ENCODE peak calls at places on chromosomes 7 and 10, in nine cellular contexts. F is C1 segment of cervical spinal cord; L is amniotic stem cell; X is foreskin fibroblast; S is GM06990; J is NCI-H748 treated with DMSO at 0.1 percent for 48 hours; T is NCI-H774; Z is stimulated activated CD4-positive, alpha-beta T cell treated with anti-CD3 and anti-CD28 coated beads, TNF-alpha, amount 100 ng/mL, for 24 hours; W is activated T-cell treated with anti-CD3 and anti-CD28 coated beads, Interleukin-2, amount 50 U/mL, for 4 hours. M is an unnamed sample.

GRCh38 chr7:91814189-91814588 is 66.3 kb downstream of the MTERF1 start:
- DNase-seq in F (no peak), L (no peak), X (no peak), S (no peak), J (no peak), T (no peak), Z (no peak), W (no peak), M (no peak)

GRCh38 chr10:35563266-35563891 is 41.8 kb upstream of the GJD4 start:
- DNase-seq in F (no peak), L (peak), X (peak), S (no peak), J (peak), T (peak), Z (peak), W (peak), M (peak)

GRCh38 chr7:44309271-44310091 is 15.9 kb downstream of the CAMK2B start:
- DNase-seq in F (no peak), L (no peak), X (peak), S (peak), J (no peak), T (peak), Z (peak), W (peak), M (no peak)

GRCh38 chr7:87212478-87212877 is 7.1 kb downstream of the TMEM243 start:
- DNase-seq in F (no peak), L (no peak), X (no peak), S (no peak), J (no peak), T (no peak), Z (no peak), W (no peak), M (no peak)

GRCh38 chr7:128755816-128756476 is 16.8 kb downstream of the CALU start:
- DNase-seq in F (no peak), L (peak), X (peak), S (no peak), J (no peak), T (no peak), Z (no peak), W (no peak), M (peak)

GRCh38 chr7:74026406-74027123 is 1.4 kb upstream of the ELN start:
- DNase-seq in F (no peak), L (peak), X (peak), S (peak), J (peak), T (peak), Z (peak), W (peak), M (peak)

GRCh38 chr7:141674201-141674671 is 27.7 kb downstream of the DENND11 start:
- DNase-seq in F (no peak), L (no peak), X (no peak), S (no peak), J (no peak), T (no peak), Z (no peak), W (no peak), M (no peak)

GRCh38 chr10:282294-283139 is 147.3 kb downstream of the ZMYND11 start:
- DNase-seq in F (no peak), L (no peak), X (peak), S (peak), J (no peak), T (no peak), Z (no peak), W (no peak), M (no peak)

GRCh38 chr10:9198611-9199010 is 1144.1 kb downstream of the GATA3 start:
- DNase-seq in F (no peak), L (peak), X (peak), S (no peak), J (no peak), T (no peak), Z (no peak), W (no peak), M (no peak)

GRCh38 chr10:95350212-95350829 is 59.5 kb upstream of the PDLIM1 start:
- DNase-seq in F (no peak), L (no peak), X (peak), S (no peak), J (no peak), T (no peak), Z (no peak), W (no peak), M (no peak)

GRCh38 chr7:158274996-158275395 is 312.6 kb downstream of the PTPRN2 start:
- DNase-seq in F (no peak), L (no peak), X (no peak), S (no peak), J (no peak), T (no peak), Z (no peak), W (no peak), M (no peak)

GRCh38 chr10:30990351-30990750 is 41.3 kb downstream of the ZNF438 start:
- DNase-seq in F (no peak), L (no peak), X (no peak), S (no peak), J (no peak), T (no peak), Z (no peak), W (no peak), M (no peak)

GRCh38 chr10:29200280-29200679 is 88.6 kb upstream of the LYZL1 start:
- DNase-seq in F (no peak), L (no peak), X (no peak), S (no peak), J (no peak), T (no peak), Z (no peak), W (no peak), M (no peak)

GRCh38 chr7:125032943-125033342 is 103.3 kb upstream of the POT1 start:
- DNase-seq in F (no peak), L (no peak), X (no peak), S (no peak), J (no peak), T (no peak), Z (no peak), W (no peak), M (no peak)

GRCh38 chr10:97936126-97936525 is 86.5 kb downstream of the GOLGA7B start:
- DNase-seq in F (no peak), L (no peak), X (no peak), S (no peak), J (no peak), T (no peak), Z (no peak), W (no peak), M (no peak)

GRCh38 chr7:46838463-46838862 is 743.4 kb downstream of the TNS3 start:
- DNase-seq in F (no peak), L (no peak), X (no peak), S (no peak), J (no peak), T (no peak), Z (no peak), W (no peak), M (no peak)

GRCh38 chr10:84254552-84255137 is 9.8 kb downstream of the RGR start:
- DNase-seq in F (no peak), L (no peak), X (no peak), S (no peak), J (no peak), T (no peak), Z (no peak), W (no peak), M (no peak)

GRCh38 chr10:33706191-33706590 is 371.7 kb upstream of the NRP1 start:
- DNase-seq in F (no peak), L (no peak), X (peak), S (no peak), J (no peak), T (no peak), Z (no peak), W (no peak), M (no peak)

GRCh38 chr10:53458007-53458406 is 685.4 kb upstream of the MBL2 start:
- DNase-seq in F (no peak), L (no peak), X (no peak), S (no peak), J (no peak), T (no peak), Z (no peak), W (no peak), M (no peak)

GRCh38 chr7:98674461-98674860 is 57.4 kb downstream of the NPTX2 start:
- DNase-seq in F (no peak), L (no peak), X (no peak), S (no peak), J (no peak), T (no peak), Z (no peak), W (no peak), M (no peak)

GRCh38 chr7:46990761-46991160 is 591.1 kb downstream of the TNS3 start:
- DNase-seq in F (no peak), L (no peak), X (peak), S (no peak), J (no peak), T (no peak), Z (no peak), W (no peak), M (no peak)

GRCh38 chr10:65396997-65397396 is 1528.8 kb upstream of the LRRTM3 start:
- DNase-seq in F (no peak), L (no peak), X (no peak), S (no peak), J (no peak), T (no peak), Z (no peak), W (no peak), M (no peak)

GRCh38 chr10:96118604-96119450 is 11.3 kb upstream of the ZNF518A start:
- DNase-seq in F (no peak), L (no peak), X (no peak), S (no peak), J (no peak), T (peak), Z (no peak), W (no peak), M (no peak)

GRCh38 chr7:122219253-122219865 is 75.3 kb upstream of the AASS start:
- DNase-seq in F (no peak), L (peak), X (peak), S (no peak), J (no peak), T (no peak), Z (no peak), W (no peak), M (peak)

GRCh38 chr7:85074-85945 is 107.1 kb upstream of the FAM20C start:
- DNase-seq in F (no peak), L (no peak), X (peak), S (no peak), J (no peak), T (no peak), Z (no peak), W (no peak), M (no peak)

GRCh38 chr10:29689001-29689400 is 54.2 kb upstream of the SVIL start:
- DNase-seq in F (no peak), L (peak), X (peak), S (no peak), J (no peak), T (no peak), Z (no peak), W (no peak), M (no peak)

GRCh38 chr7:156638443-156639077 is 2.0 kb upstream of the RNF32 start:
- DNase-seq in F (no peak), L (no peak), X (no peak), S (no peak), J (no peak), T (no peak), Z (no peak), W (no peak), M (no peak)

GRCh38 chr7:151413241-151413640 is 3.4 kb upstream of the WDR86 start:
- DNase-seq in F (no peak), L (no peak), X (no peak), S (no peak), J (no peak), T (no peak), Z (no peak), W (no peak), M (no peak)

GRCh38 chr10:129531195-129531968 is 64.3 kb downstream of the MGMT start:
- DNase-seq in F (no peak), L (no peak), X (peak), S (no peak), J (no peak), T (no peak), Z (no peak), W (no peak), M (no peak)

GRCh38 chr7:149598721-149599308 is 101.2 kb upstream of the ZNF746 start:
- DNase-seq in F (no peak), L (no peak), X (peak), S (peak), J (no peak), T (no peak), Z (peak), W (no peak), M (no peak)

GRCh38 chr10:96496281-96496925 is 17.3 kb downstream of the TLL2 start:
- DNase-seq in F (no peak), L (no peak), X (peak), S (no peak), J (no peak), T (no peak), Z (no peak), W (no peak), M (no peak)

GRCh38 chr10:71888623-71889387 is 37.8 kb upstream of the PSAP start:
- DNase-seq in F (no peak), L (peak), X (peak), S (peak), J (no peak), T (peak), Z (peak), W (peak), M (peak)

GRCh38 chr10:45580781-45581496 is 91.6 kb downstream of the ZFAND4 start:
- DNase-seq in F (no peak), L (no peak), X (no peak), S (peak), J (no peak), T (no peak), Z (no peak), W (no peak), M (no peak)

GRCh38 chr10:74754397-74754796 is 72.0 kb upstream of the KAT6B start:
- DNase-seq in F (no peak), L (no peak), X (peak), S (no peak), J (no peak), T (no peak), Z (no peak), W (no peak), M (no peak)

GRCh38 chr10:63726883-63727282 is 205.7 kb downstream of the REEP3 start:
- DNase-seq in F (no peak), L (no peak), X (no peak), S (no peak), J (no peak), T (no peak), Z (no peak), W (no peak), M (no peak)

GRCh38 chr10:99964791-99965190 is 45.0 kb downstream of the DNMBP start:
- DNase-seq in F (no peak), L (no peak), X (peak), S (no peak), J (no peak), T (no peak), Z (no peak), W (no peak), M (no peak)

M was measured in NCI-H1694 treated with DMSO at 0.1 percent for 48 hours.